ENCODE peak calls at places on chromosomes 16 and 17, in five cellular contexts. One of them, this sample, is unnamed.

GRCh38 chr16:67190448-67191399 is 788 bp upstream of the EXOC3L1 start:
- DNase-seq in GM23248: no peak
- DNase-seq in neural progenitor cell: no peak
- DNase-seq in Karpas-422: no peak
- DNase-seq in mesenchymal stem cell: peak
- DNase-seq in this sample: no peak

GRCh38 chr17:58330544-58330996 is 2.0 kb upstream of the TSPOAP1 start:
- DNase-seq in mesenchymal stem cell: no peak
- DNase-seq in neural progenitor cell: no peak
- DNase-seq in Karpas-422: no peak
- DNase-seq in GM23248: no peak
- DNase-seq in this sample: no peak

GRCh38 chr16:88920618-88921602 is 54.5 kb upstream of the PABPN1L start:
- DNase-seq in neural progenitor cell: no peak
- DNase-seq in GM23248: peak
- DNase-seq in mesenchymal stem cell: peak
- DNase-seq in Karpas-422: no peak
- DNase-seq in this sample: peak

GRCh38 chr17:45631941-45632340 is 141.4 kb upstream of the PLEKHM1 start:
- DNase-seq in Karpas-422: no peak
- DNase-seq in mesenchymal stem cell: no peak
- DNase-seq in neural progenitor cell: no peak
- DNase-seq in GM23248: no peak
- DNase-seq in this sample: no peak

GRCh38 chr17:46982577-46982976 is 3.5 kb upstream of the RPRML start:
- DNase-seq in mesenchymal stem cell: no peak
- DNase-seq in GM23248: no peak
- DNase-seq in Karpas-422: no peak
- DNase-seq in neural progenitor cell: no peak
- DNase-seq in this sample: no peak

GRCh38 chr16:55502801-55503366 is 6.0 kb upstream of the LPCAT2 start:
- DNase-seq in GM23248: peak
- DNase-seq in mesenchymal stem cell: peak
- DNase-seq in neural progenitor cell: peak
- DNase-seq in Karpas-422: no peak
- DNase-seq in this sample: peak

GRCh38 chr17:40538936-40539705 is 26.2 kb downstream of the CCR7 start:
- DNase-seq in neural progenitor cell: no peak
- DNase-seq in GM23248: no peak
- DNase-seq in Karpas-422: no peak
- DNase-seq in mesenchymal stem cell: no peak
- DNase-seq in this sample: no peak

GRCh38 chr17:52789829-52790228 is 631.3 kb upstream of the CA10 start:
- DNase-seq in mesenchymal stem cell: no peak
- DNase-seq in neural progenitor cell: no peak
- DNase-seq in GM23248: no peak
- DNase-seq in Karpas-422: no peak
- DNase-seq in this sample: no peak

GRCh38 chr17:78127888-78128615 is 503 bp downstream of the TMC6 start:
- DNase-seq in Karpas-422: peak
- DNase-seq in GM23248: no peak
- DNase-seq in mesenchymal stem cell: peak
- DNase-seq in neural progenitor cell: peak
- DNase-seq in this sample: peak

GRCh38 chr16:82987767-82988166 is 361.0 kb downstream of the CDH13 start:
- DNase-seq in Karpas-422: no peak
- DNase-seq in mesenchymal stem cell: no peak
- DNase-seq in neural progenitor cell: no peak
- DNase-seq in GM23248: peak
- DNase-seq in this sample: no peak

GRCh38 chr16:7644171-7644570 is 311.5 kb downstream of the RBFOX1 start:
- DNase-seq in Karpas-422: no peak
- DNase-seq in GM23248: no peak
- DNase-seq in mesenchymal stem cell: no peak
- DNase-seq in neural progenitor cell: no peak
- DNase-seq in this sample: no peak

GRCh38 chr16:17828012-17828411 is 357.3 kb upstream of the XYLT1 start:
- DNase-seq in Karpas-422: no peak
- DNase-seq in neural progenitor cell: no peak
- DNase-seq in GM23248: peak
- DNase-seq in mesenchymal stem cell: no peak
- DNase-seq in this sample: no peak

GRCh38 chr17:18039535-18040286 is 503 bp downstream of the GID4 start:
- DNase-seq in mesenchymal stem cell: peak
- DNase-seq in GM23248: peak
- DNase-seq in Karpas-422: peak
- DNase-seq in neural progenitor cell: peak
- DNase-seq in this sample: peak

GRCh38 chr17:81527591-81528383 is at the start of gene FSCN2:
- DNase-seq in Karpas-422: no peak
- DNase-seq in mesenchymal stem cell: no peak
- DNase-seq in GM23248: peak
- DNase-seq in neural progenitor cell: no peak
- DNase-seq in this sample: no peak

GRCh38 chr17:43171761-43172487 is 910 bp downstream of the NBR1 start:
- DNase-seq in neural progenitor cell: peak
- DNase-seq in GM23248: peak
- DNase-seq in mesenchymal stem cell: peak
- DNase-seq in Karpas-422: peak
- DNase-seq in this sample: peak

GRCh38 chr16:22782299-22782698 is 31.7 kb upstream of the HS3ST2 start:
- DNase-seq in Karpas-422: no peak
- DNase-seq in neural progenitor cell: peak
- DNase-seq in mesenchymal stem cell: no peak
- DNase-seq in GM23248: no peak
- DNase-seq in this sample: no peak

GRCh38 chr17:48181653-48182052 is 74.1 kb downstream of the SNX11 start:
- DNase-seq in mesenchymal stem cell: peak
- DNase-seq in neural progenitor cell: peak
- DNase-seq in Karpas-422: no peak
- DNase-seq in GM23248: peak
- DNase-seq in this sample: peak

GRCh38 chr17:50063516-50064252 is 7.8 kb downstream of the ITGA3 start:
- DNase-seq in GM23248: peak
- DNase-seq in mesenchymal stem cell: peak
- DNase-seq in neural progenitor cell: no peak
- DNase-seq in Karpas-422: no peak
- DNase-seq in this sample: no peak

GRCh38 chr17:47704116-47704515 is 10.2 kb downstream of the TBKBP1 start:
- DNase-seq in Karpas-422: no peak
- DNase-seq in GM23248: no peak
- DNase-seq in neural progenitor cell: no peak
- DNase-seq in mesenchymal stem cell: no peak
- DNase-seq in this sample: no peak

GRCh38 chr16:31706318-31706717 is 167.3 kb upstream of the ZNF267 start:
- DNase-seq in Karpas-422: peak
- DNase-seq in neural progenitor cell: no peak
- DNase-seq in mesenchymal stem cell: no peak
- DNase-seq in GM23248: no peak
- DNase-seq in this sample: no peak

GRCh38 chr17:64081802-64082799 is 47.8 kb downstream of the ERN1 start:
- DNase-seq in GM23248: peak
- DNase-seq in mesenchymal stem cell: peak
- DNase-seq in Karpas-422: no peak
- DNase-seq in neural progenitor cell: no peak
- DNase-seq in this sample: peak

GRCh38 chr16:24139282-24139681 is 116.9 kb upstream of the CACNG3 start:
- DNase-seq in mesenchymal stem cell: no peak
- DNase-seq in Karpas-422: no peak
- DNase-seq in GM23248: no peak
- DNase-seq in neural progenitor cell: no peak
- DNase-seq in this sample: no peak

GRCh38 chr17:77437017-77437416 is 296.2 kb downstream of the SEC14L1 start:
- DNase-seq in mesenchymal stem cell: peak
- DNase-seq in neural progenitor cell: no peak
- DNase-seq in GM23248: peak
- DNase-seq in Karpas-422: peak
- DNase-seq in this sample: peak

GRCh38 chr17:36899250-36900129 is 37.8 kb upstream of the LHX1 start:
- DNase-seq in neural progenitor cell: peak
- DNase-seq in mesenchymal stem cell: no peak
- DNase-seq in GM23248: peak
- DNase-seq in Karpas-422: no peak
- DNase-seq in this sample: no peak

GRCh38 chr17:43316522-43317142 is 82.2 kb upstream of the ARL4D start:
- DNase-seq in mesenchymal stem cell: peak
- DNase-seq in Karpas-422: peak
- DNase-seq in neural progenitor cell: peak
- DNase-seq in GM23248: peak
- DNase-seq in this sample: no peak

GRCh38 chr16:50641818-50642187 is 39.3 kb downstream of the SNX20 start:
- DNase-seq in Karpas-422: no peak
- DNase-seq in mesenchymal stem cell: no peak
- DNase-seq in GM23248: no peak
- DNase-seq in neural progenitor cell: no peak
- DNase-seq in this sample: no peak

GRCh38 chr17:44385287-44386181 is 3.9 kb downstream of the ITGA2B start:
- DNase-seq in Karpas-422: peak
- DNase-seq in mesenchymal stem cell: peak
- DNase-seq in GM23248: peak
- DNase-seq in neural progenitor cell: peak
- DNase-seq in this sample: peak

GRCh38 chr17:69607162-69607834 is 192.8 kb downstream of the MAP2K6 start:
- DNase-seq in mesenchymal stem cell: peak
- DNase-seq in Karpas-422: peak
- DNase-seq in neural progenitor cell: peak
- DNase-seq in GM23248: peak
- DNase-seq in this sample: peak

DNA sequence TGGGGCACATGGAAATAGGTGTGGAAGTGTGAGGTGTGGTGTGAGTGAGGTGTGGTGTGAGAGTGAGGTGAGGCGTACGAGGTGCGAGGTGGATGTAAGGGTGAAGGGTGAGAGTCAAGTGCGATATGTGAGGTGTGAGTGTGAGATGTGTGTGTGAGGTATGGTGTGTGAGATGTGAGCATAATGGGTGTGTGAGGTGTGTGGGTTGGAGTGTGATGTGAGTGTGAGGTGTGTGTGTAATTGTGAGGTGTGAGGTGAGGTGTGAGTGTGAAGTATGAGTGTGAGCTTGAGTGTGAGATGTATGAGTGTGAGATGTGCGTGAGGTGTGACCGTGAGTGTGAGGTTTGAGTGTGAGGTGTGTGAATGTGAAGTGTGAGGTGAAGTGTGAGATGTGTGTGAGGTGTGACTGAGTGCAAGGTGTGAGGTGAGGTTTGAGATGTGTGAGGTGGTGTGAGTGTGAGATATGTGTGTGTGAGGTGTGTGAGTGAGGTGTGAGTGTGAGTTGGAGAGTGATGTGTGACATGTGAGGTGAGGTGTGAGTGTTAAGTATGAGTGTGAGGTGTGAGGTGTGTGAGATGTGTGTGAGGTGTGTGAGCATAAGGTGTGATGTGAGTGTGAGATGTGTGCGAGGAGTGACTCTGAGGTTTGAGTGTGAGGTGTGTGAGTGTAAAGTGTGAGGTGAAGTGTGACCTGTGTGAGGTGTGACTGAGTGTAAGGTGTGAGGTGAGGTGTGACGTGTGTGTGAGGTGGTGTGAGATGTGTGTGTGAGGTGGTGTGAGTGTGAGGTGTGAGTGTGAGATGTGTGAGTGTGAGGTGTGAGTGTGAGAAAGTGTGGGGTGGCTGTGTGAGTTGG is 354.0 kb downstream of the FOXL1 start:
- DNase-seq in GM23248: no peak
- DNase-seq in Karpas-422: no peak
- DNase-seq in neural progenitor cell: no peak
- DNase-seq in mesenchymal stem cell: no peak
- DNase-seq in this sample: no peak
- H3K9ac ChIP-seq in GM23248: no peak
- H3K9ac ChIP-seq in Karpas-422: no peak
- H3K9ac ChIP-seq in neural progenitor cell: no peak
- H3K9ac ChIP-seq in mesenchymal stem cell: peak
- H3K9ac ChIP-seq in this sample: no peak

GRCh38 chr17:74971842-74972106 is 785 bp downstream of the HID1 start:
- DNase-seq in mesenchymal stem cell: no peak
- DNase-seq in neural progenitor cell: no peak
- DNase-seq in GM23248: no peak
- DNase-seq in Karpas-422: no peak
- DNase-seq in this sample: no peak

GRCh38 chr17:74972973-74973328 is 392 bp upstream of the HID1 start:
- DNase-seq in GM23248: no peak
- DNase-seq in mesenchymal stem cell: no peak
- DNase-seq in Karpas-422: no peak
- DNase-seq in neural progenitor cell: no peak
- DNase-seq in this sample: no peak

GRCh38 chr17:74970395-74970794 is 2.2 kb downstream of the HID1 start:
- DNase-seq in GM23248: no peak
- DNase-seq in mesenchymal stem cell: no peak
- DNase-seq in Karpas-422: no peak
- DNase-seq in neural progenitor cell: no peak
- DNase-seq in this sample: no peak

GRCh38 chr17:74972107-74972972 is at the start of gene HID1:
- DNase-seq in GM23248: peak
- DNase-seq in mesenchymal stem cell: no peak
- DNase-seq in neural progenitor cell: peak
- DNase-seq in Karpas-422: peak
- DNase-seq in this sample: peak

GRCh38 chr17:74971069-74971841 is 1.3 kb downstream of the HID1 start:
- DNase-seq in mesenchymal stem cell: no peak
- DNase-seq in neural progenitor cell: no peak
- DNase-seq in Karpas-422: no peak
- DNase-seq in GM23248: no peak
- DNase-seq in this sample: no peak
- H3K9ac ChIP-seq in mesenchymal stem cell: no peak
- H3K9ac ChIP-seq in neural progenitor cell: no peak
- H3K9ac ChIP-seq in Karpas-422: no peak
- H3K9ac ChIP-seq in GM23248: no peak
- H3K9ac ChIP-seq in this sample: peak

GRCh38 chr17:59361916-59362810 is 30.7 kb downstream of the YPEL2 start:
- DNase-seq in mesenchymal stem cell: peak
- DNase-seq in Karpas-422: no peak
- DNase-seq in GM23248: peak
- DNase-seq in neural progenitor cell: no peak
- DNase-seq in this sample: no peak
- H3K9ac ChIP-seq in mesenchymal stem cell: peak
- H3K9ac ChIP-seq in Karpas-422: no peak
- H3K9ac ChIP-seq in GM23248: peak
- H3K9ac ChIP-seq in neural progenitor cell: no peak
- H3K9ac ChIP-seq in this sample: no peak

DNA sequence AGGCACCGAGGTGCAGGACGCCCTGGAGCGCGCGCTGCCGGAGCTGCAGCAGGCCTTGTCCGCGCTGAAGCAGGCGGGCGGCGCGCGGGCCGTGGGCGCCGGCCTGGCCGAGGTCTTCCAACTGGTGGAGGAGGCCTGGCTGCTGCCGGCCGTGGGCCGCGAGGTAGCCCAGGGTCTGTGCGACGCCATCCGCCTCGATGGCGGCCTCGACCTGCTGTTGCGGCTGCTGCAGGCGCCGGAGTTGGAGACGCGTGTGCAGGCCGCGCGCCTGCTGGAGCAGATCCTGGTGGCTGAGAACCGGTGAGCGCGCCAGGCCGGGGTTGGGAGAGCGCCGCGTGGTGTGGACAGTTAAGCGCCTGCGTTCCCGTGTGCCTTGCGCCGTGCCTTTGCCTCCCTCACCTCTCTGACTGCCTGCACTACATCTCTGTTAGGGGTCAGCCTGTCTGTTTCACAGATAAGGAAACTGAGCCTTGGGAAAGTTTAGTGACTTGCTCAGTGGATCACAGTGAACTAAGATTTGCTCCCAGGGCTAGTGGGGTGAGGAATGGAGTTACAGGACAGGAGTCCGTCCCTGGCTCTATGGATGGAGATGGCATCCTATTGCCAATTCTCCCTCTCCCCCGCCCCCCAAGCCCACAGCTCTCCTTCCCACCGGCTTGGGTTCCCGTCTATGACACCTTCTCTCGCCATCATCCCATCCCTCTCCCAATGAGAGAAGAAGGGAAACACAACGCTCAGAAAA is 880 bp downstream of the SARM1 start:
- DNase-seq in neural progenitor cell: peak
- DNase-seq in mesenchymal stem cell: peak
- DNase-seq in GM23248: peak
- DNase-seq in Karpas-422: peak
- DNase-seq in this sample: no peak
- H3K9ac ChIP-seq in neural progenitor cell: no peak
- H3K9ac ChIP-seq in mesenchymal stem cell: peak
- H3K9ac ChIP-seq in GM23248: peak
- H3K9ac ChIP-seq in Karpas-422: peak
- H3K9ac ChIP-seq in this sample: peak

This sample was measured in colonic mucosa.